ENCODE peak calls at places on chromosomes 16 and 17, in six cellular contexts. X, Z, N, F, Q and Y are unnamed samples.

GRCh38 chr16:51816929-51817328 is 665.9 kb upstream of the SALL1 start:
- DNase-seq in F (peak), Q (no peak), Z (no peak), X (no peak), N (no peak), Y (no peak)

GRCh38 chr17:40095944-40096791 is 4.2 kb downstream of the NR1D1 start:
- DNase-seq in Q (peak), X (peak), N (peak), F (peak), Z (no peak), Y (no peak)

GRCh38 chr16:69522041-69522578 is 43.7 kb upstream of the NFAT5 start:
- DNase-seq in N (no peak), F (no peak), X (no peak), Z (no peak), Q (no peak), Y (no peak)

GRCh38 chr17:14760212-14760611 is 459.3 kb downstream of the HS3ST3B1 start:
- DNase-seq in Q (no peak), Z (no peak), X (no peak), F (no peak), N (no peak), Y (no peak)

GRCh38 chr16:83351846-83352245 is 455.9 kb upstream of the HSBP1 start:
- DNase-seq in Q (no peak), Z (no peak), X (no peak), F (no peak), N (no peak), Y (no peak)

GRCh38 chr17:75755205-75755901 is 9.6 kb downstream of the GALK1 start:
- DNase-seq in N (no peak), F (no peak), X (no peak), Q (no peak), Z (no peak), Y (no peak)

GRCh38 chr16:64051826-64052225 is 1070.0 kb downstream of the CDH11 start:
- DNase-seq in F (peak), Z (no peak), Q (no peak), N (no peak), X (no peak), Y (peak)

GRCh38 chr16:17266606-17267313 is 204.0 kb downstream of the XYLT1 start:
- DNase-seq in N (peak), Q (no peak), X (no peak), F (no peak), Z (no peak), Y (peak)

GRCh38 chr16:9095171-9095570 is 3.7 kb downstream of the HAPSTR1 start:
- DNase-seq in Z (no peak), X (no peak), Q (no peak), N (no peak), F (no peak), Y (no peak)

GRCh38 chr16:29943846-29944669 is 17.8 kb upstream of the TMEM219 start:
- DNase-seq in N (peak), X (no peak), Q (no peak), F (peak), Z (peak), Y (peak)